ENCODE peak calls at places on chromosomes 5 and 9, in five cellular contexts. Z is Karpas-422, L is PC-9, O is DND-41, N is IMR-90. M is an unnamed sample. For H3K4me1, the result is how much of the 10 kb centered on the place peaks cover.

GRCh38 chr9:95366731-95367325 is 49.3 kb upstream of the FANCC start:
- DNase-seq in Z (no peak), L (no peak), O (no peak), N (no peak), M (no peak)

GRCh38 chr5:178625679-178626483 is 969 bp downstream of the CLK4 start:
- DNase-seq in Z (peak), L (no peak), O (no peak), N (no peak), M (no peak)

GRCh38 chr5:35166043-35166442 is 64.2 kb downstream of the PRLR start:
- DNase-seq in Z (no peak), L (no peak), O (no peak), N (no peak), M (no peak)

GRCh38 chr5:33379757-33380156 is 61.0 kb upstream of the TARS1 start:
- DNase-seq in Z (peak), L (no peak), O (no peak), N (peak), M (peak)

GRCh38 chr9:109986423-109987055 is 206.5 kb downstream of the PALM2AKAP2 start:
- DNase-seq in Z (no peak), L (no peak), O (no peak), N (peak), M (peak)

GRCh38 chr5:143536364-143536763 is 132.9 kb upstream of the NR3C1 start:
- DNase-seq in Z (no peak), L (peak), O (no peak), N (peak), M (peak)

GRCh38 chr5:158543539-158544387 is 556.0 kb downstream of the EBF1 start:
- DNase-seq in Z (no peak), L (no peak), O (no peak), N (peak), M (no peak)

GRCh38 chr9:8686502-8686901 is 886.9 kb upstream of the DMAC1 start:
- DNase-seq in Z (no peak), L (no peak), O (no peak), N (no peak), M (no peak)

GRCh38 chr5:55364537-55365055 is 56.8 kb downstream of the MTREX start:
- DNase-seq in Z (no peak), L (no peak), O (no peak), N (no peak), M (no peak)

GRCh38 chr9:132560604-132561304 is 21.7 kb upstream of the BARHL1 start:
- DNase-seq in Z (no peak), L (no peak), O (no peak), N (no peak), M (no peak)

GRCh38 chr9:126650830-126651341 is 37.2 kb downstream of the LMX1B start:
- DNase-seq in Z (no peak), L (no peak), O (no peak), N (no peak), M (no peak)

GRCh38 chr5:115262066-115262404 is 642 bp downstream of the PGGT1B start:
- DNase-seq in Z (no peak), L (no peak), O (peak), N (peak), M (peak)

GRCh38 chr5:107699425-107699824 is 28.7 kb upstream of the EFNA5 start:
- DNase-seq in Z (no peak), L (no peak), O (no peak), N (no peak), M (no peak)

GRCh38 chr5:170280090-170280493 is 17.5 kb downstream of the LCP2 start:
- DNase-seq in Z (no peak), L (no peak), O (no peak), N (no peak), M (no peak)

GRCh38 chr5:79301046-79301712 is 65.2 kb downstream of the JMY start:
- DNase-seq in Z (no peak), L (no peak), O (no peak), N (peak), M (no peak)

GRCh38 chr5:110853267-110853666 is 114.5 kb downstream of the SLC25A46 start:
- DNase-seq in Z (peak), L (no peak), O (no peak), N (peak), M (no peak)

GRCh38 chr9:96448546-96449170 is 1.3 kb upstream of the HABP4 start:
- DNase-seq in Z (no peak), L (no peak), O (no peak), N (no peak), M (no peak)

GRCh38 chr5:156402387-156402921 is 75.5 kb downstream of the SGCD start:
- DNase-seq in Z (peak), L (no peak), O (no peak), N (no peak), M (no peak)

GRCh38 chr5:61280766-61281427 is 51.2 kb upstream of the ZSWIM6 start:
- DNase-seq in Z (no peak), L (no peak), O (no peak), N (no peak), M (peak)

GRCh38 chr5:135481387-135481786 is 29.2 kb upstream of the TIFAB start:
- DNase-seq in Z (no peak), L (no peak), O (no peak), N (no peak), M (no peak)

GRCh38 chr9:14812806-14813205 is 90.3 kb upstream of the CER1 start:
- DNase-seq in Z (no peak), L (no peak), O (no peak), N (no peak), M (no peak)

GRCh38 chr9:130237071-130237470 is 28.5 kb upstream of the HMCN2 start:
- DNase-seq in Z (no peak), L (no peak), O (no peak), N (no peak), M (no peak)

GRCh38 chr5:26649000-26649399 is 389.4 kb downstream of the CDH9 start:
- DNase-seq in Z (no peak), L (no peak), O (no peak), N (no peak), M (no peak)

GRCh38 chr5:165882099-165882498 is 2376.7 kb downstream of the MAT2B start:
- DNase-seq in Z (no peak), L (no peak), O (no peak), N (no peak), M (no peak)

GRCh38 chr5:172293745-172294342 is 10.3 kb upstream of the UBTD2 start:
- DNase-seq in Z (no peak), L (no peak), O (no peak), N (no peak), M (no peak)

GRCh38 chr9:29822458-29822857 is 2249.2 kb upstream of the C9orf72 start:
- DNase-seq in Z (no peak), L (no peak), O (no peak), N (no peak), M (no peak)

GRCh38 chr9:113139225-113139829 is 11.5 kb upstream of the SLC31A2 start:
- DNase-seq in Z (no peak), L (no peak), O (no peak), N (no peak), M (no peak)

GRCh38 chr5:36414869-36415282 is 113.2 kb upstream of the RANBP3L start:
- DNase-seq in Z (peak), L (no peak), O (no peak), N (peak), M (peak)

GRCh38 chr5:61783481-61783880 is 451.4 kb downstream of the ZSWIM6 start:
- DNase-seq in Z (no peak), L (no peak), O (no peak), N (no peak), M (no peak)

GRCh38 chr5:188488-189481 is 2.5 kb upstream of the LRRC14B start:
- DNase-seq in Z (peak), L (peak), O (peak), N (peak), M (peak)

DNA sequence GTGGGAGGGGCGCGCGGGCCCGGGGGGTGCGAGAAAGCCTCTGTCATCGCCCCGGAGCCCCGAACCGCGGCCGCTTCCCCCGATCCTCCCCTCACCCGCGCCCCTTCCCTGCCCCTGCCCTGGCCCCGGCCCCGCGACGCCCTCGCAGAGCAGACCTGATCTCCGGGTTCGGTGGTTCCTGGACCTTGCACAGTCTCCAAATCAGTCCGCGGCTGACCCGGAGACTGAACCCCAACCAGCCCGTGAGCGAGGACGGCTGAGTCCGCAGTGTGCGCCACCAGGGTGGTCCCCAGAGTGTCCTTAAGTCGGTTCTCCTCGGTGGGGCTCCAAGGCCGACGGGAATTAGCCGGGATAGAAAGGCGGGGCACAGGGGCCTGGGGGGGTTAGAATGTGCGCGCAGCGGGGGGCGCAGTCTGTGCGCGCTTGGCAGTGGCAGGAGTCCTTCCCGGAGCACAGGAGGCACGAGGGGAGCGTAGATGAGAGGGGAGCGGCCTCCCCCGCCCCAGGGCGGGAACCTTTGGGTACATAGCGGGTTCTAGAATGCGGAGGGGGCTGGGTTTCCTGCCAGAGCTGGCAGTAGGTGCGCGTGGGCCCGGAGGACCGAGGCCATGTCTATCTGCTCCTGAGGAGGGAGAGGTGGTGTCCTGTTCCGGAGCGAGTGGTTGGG is 779 bp downstream of the PKN3 start:
- DNase-seq in Z (no peak), L (no peak), O (peak), N (no peak), M (peak)
- H3K4me2 ChIP-seq in Z (no peak), L (peak), O (peak), N (peak), M (peak)

DNA sequence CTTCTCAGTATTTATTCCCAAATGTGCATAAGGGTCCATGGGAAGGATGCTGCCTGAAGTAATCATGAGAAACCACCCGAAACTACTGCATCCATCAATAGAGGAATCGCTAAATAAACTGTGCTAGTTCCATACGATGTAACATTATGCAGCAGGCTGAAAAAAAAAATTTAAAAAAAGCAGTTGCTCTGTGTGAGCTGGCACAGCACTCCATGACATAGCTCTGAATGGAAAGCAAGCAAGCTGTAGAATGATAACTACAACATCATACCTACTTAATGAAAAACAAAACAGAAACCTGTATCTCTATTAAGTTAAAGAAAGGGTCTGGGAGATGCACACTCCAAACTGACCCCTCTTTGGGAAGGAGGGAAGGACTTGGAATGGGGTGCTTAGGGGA is 49.3 kb downstream of the SHB start:
- DNase-seq in Z (no peak), L (no peak), O (no peak), N (peak), M (peak)
- H3K4me1 ChIP-seq in Z (half or more), L (half or more), O (under half), N (half or more), M (half or more)

DNA sequence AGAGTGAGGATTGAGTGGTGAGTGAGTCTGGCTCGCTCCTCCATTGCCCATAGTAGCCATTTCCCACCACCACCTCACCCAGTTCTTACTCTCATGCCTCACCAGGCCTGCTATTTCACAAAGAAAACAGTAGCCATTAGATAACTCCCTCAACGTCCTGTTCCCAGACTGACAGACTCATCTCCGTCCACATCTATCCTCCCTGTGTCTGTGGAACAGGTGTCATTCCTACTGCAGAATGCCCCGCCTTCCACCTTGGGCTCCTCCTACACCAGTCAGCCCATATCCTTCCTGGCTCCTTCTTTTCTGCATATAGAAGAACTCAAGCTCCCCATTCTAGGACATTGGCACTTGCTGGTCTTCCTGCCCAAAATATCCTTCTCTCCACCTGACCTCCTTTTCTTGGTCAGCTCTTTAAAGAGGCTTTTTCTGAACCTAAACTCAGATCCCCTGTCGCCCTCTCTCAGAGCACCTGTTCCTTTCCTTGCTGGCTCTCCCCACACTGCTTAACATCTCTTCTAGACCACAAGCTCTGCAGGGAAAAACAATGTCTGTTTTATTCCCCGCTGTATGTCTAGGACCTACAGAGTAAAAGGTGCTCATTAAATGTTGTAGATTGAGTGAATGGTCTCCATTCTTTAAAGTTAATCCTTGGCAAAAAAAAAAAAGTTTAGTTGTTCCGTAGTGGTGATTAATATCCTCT is 3.2 kb downstream of the TNFAIP8 start:
- DNase-seq in Z (no peak), L (no peak), O (no peak), N (no peak), M (no peak)
- H3K4me2 ChIP-seq in Z (peak), L (peak), O (no peak), N (no peak), M (no peak)

GRCh38 chr5:14209836-14210235 is 66.7 kb downstream of the TRIO start:
- DNase-seq in Z (no peak), L (no peak), O (no peak), N (no peak), M (no peak)
- H3K4me1 ChIP-seq in Z (under half), L (under half), O (under half), N (under half), M (under half)

GRCh38 chr9:98998441-98999151 is 54.9 kb downstream of the COL15A1 start:
- DNase-seq in Z (peak), L (peak), O (peak), N (peak), M (peak)
- H3K4me2 ChIP-seq in Z (no peak), L (no peak), O (no peak), N (no peak), M (no peak)

GRCh38 chr5:139308797-139309196 is 15.3 kb downstream of the MATR3 start:
- DNase-seq in Z (no peak), L (no peak), O (no peak), N (no peak), M (no peak)
- H3K4me1 ChIP-seq in Z (half or more), L (under half), O (under half), N (under half), M (under half)

DNA sequence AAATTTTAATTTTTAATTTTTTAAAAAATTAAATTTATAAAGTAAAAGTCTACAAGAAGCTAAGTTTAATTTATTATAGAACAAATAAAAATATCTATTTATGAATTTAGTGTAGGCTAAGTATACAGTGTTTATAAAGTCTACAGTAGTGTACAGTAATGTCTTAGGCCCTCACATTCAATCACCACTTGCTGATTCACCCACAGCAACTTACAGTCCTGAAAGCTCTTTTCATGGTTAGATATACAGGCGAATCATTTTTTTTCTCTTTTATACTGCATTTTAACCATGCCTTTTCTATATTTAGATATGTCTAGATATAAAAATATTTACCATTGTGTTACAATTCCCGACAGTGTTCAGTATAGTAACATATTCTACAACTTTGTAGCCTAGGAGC is 55.9 kb downstream of the PCSK1 start:
- DNase-seq in Z (no peak), L (no peak), O (no peak), N (peak), M (no peak)
- H3K4me2 ChIP-seq in Z (no peak), L (no peak), O (no peak), N (no peak), M (no peak)

GRCh38 chr5:17243287-17244063 is 26.0 kb downstream of the BASP1 start:
- DNase-seq in Z (no peak), L (no peak), O (no peak), N (no peak), M (no peak)
- H3K4me1 ChIP-seq in Z (under half), L (under half), O (under half), N (under half), M (under half)

DNA sequence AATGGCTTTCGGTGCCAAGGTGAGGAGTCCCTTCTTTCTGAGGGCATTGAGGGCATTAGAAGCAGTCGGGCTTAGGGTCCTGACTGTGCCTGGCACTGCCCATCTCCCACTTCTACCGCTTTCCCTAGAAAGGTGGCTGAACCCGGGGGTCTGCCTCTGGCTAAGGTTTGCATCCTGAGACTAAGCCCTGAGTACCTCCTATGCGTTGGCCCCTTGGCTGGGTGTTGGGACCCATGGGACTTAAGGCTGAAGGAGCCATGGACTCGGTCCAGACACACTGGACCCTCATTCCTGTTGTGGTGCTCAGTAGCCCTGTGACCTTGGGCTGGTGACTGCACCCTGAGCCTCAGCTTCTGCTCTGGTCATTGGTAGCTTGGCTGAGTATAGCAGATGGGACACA is 23.9 kb downstream of the DAB2IP start:
- DNase-seq in Z (no peak), L (no peak), O (no peak), N (no peak), M (no peak)
- H3K4me2 ChIP-seq in Z (no peak), L (no peak), O (no peak), N (no peak), M (no peak)